ENCODE peak calls at places on chromosomes 12 and 14, in four cellular contexts. G, P, K and N are unnamed samples.
A peak's percentile ranks its signal among the peaks of the same experiment; 100 is the strongest.

GRCh38 chr12:777550-778047 is 25.2 kb downstream of the WNK1 start:
- DNase-seq in G (no peak), P (no peak), K (no peak), N (no peak)

GRCh38 chr14:96508900-96509299 is 6.7 kb downstream of the PAPOLA start:
- DNase-seq in G (no peak), P (no peak), K (no peak), N (no peak)

GRCh38 chr12:27604431-27604830 is 80.4 kb downstream of the PPFIBP1 start:
- DNase-seq in G (no peak), P (no peak), K (no peak), N (no peak)

GRCh38 chr12:101747695-101748094 is 8.4 kb upstream of the SYCP3 start:
- DNase-seq in G (no peak), P (no peak), K (no peak), N (peak; percentile 21)

GRCh38 chr12:22648668-22649067 is 23.7 kb downstream of the ETNK1 start:
- DNase-seq in G (no peak), P (no peak), K (no peak), N (no peak)

GRCh38 chr14:85602366-85602765 is 72.4 kb downstream of the FLRT2 start:
- DNase-seq in G (no peak), P (no peak), K (no peak), N (no peak)

GRCh38 chr14:104745431-104745830 is 7.5 kb upstream of the SIVA1 start:
- DNase-seq in G (no peak), P (no peak), K (no peak), N (no peak)

GRCh38 chr14:55749201-55749812 is 169.3 kb downstream of the KTN1 start:
- DNase-seq in G (no peak), P (no peak), K (no peak), N (peak; percentile 12)

GRCh38 chr14:103453791-103454190 is 68.6 kb downstream of the MARK3 start:
- DNase-seq in G (no peak), P (no peak), K (no peak), N (no peak)

GRCh38 chr12:75437564-75437963 is 43.0 kb upstream of the GLIPR1 start:
- DNase-seq in G (no peak), P (no peak), K (no peak), N (peak; percentile 12)

GRCh38 chr12:90211017-90211416 is 502.4 kb upstream of the ATP2B1 start:
- DNase-seq in G (no peak), P (no peak), K (no peak), N (no peak)

GRCh38 chr12:111426341-111427185 is 20.8 kb downstream of the SH2B3 start:
- DNase-seq in G (no peak), P (no peak), K (no peak), N (no peak)

GRCh38 chr12:106551410-106551809 is 31.4 kb upstream of the RFX4 start:
- DNase-seq in G (no peak), P (peak; percentile 14), K (no peak), N (no peak)

GRCh38 chr14:29584992-29585391 is 342.7 kb downstream of the PRKD1 start:
- DNase-seq in G (no peak), P (no peak), K (no peak), N (no peak)

GRCh38 chr12:102811125-102811737 is 105.8 kb downstream of the PAH start:
- DNase-seq in G (no peak), P (peak; percentile 45), K (no peak), N (no peak)

GRCh38 chr14:78356406-78356805 is 186.2 kb downstream of the NRXN3 start:
- DNase-seq in G (no peak), P (no peak), K (no peak), N (no peak)

GRCh38 chr12:1691123-1692007 is 495 bp downstream of the ADIPOR2 start:
- DNase-seq in G (no peak), P (peak; percentile 38), K (no peak), N (no peak)

GRCh38 chr14:73878436-73878835 is 8.2 kb upstream of the ZNF410 start:
- DNase-seq in G (no peak), P (no peak), K (no peak), N (no peak)

GRCh38 chr12:93476555-93476954 is 9.2 kb downstream of the MRPL42 start:
- DNase-seq in G (no peak), P (no peak), K (no peak), N (no peak)

GRCh38 chr14:105200074-105200473 is 19.0 kb upstream of the NUDT14 start:
- DNase-seq in G (no peak), P (no peak), K (no peak), N (no peak)

GRCh38 chr12:33759279-33759678 is 263.0 kb upstream of the ALG10 start:
- DNase-seq in G (no peak), P (no peak), K (no peak), N (no peak)

GRCh38 chr14:56884617-56885016 is 74.3 kb upstream of the OTX2 start:
- DNase-seq in G (no peak), P (no peak), K (no peak), N (no peak)

GRCh38 chr12:3468329-3468728 is 22.7 kb upstream of the PRMT8 start:
- DNase-seq in G (no peak), P (no peak), K (no peak), N (no peak)

GRCh38 chr12:3470296-3470695 is 20.7 kb upstream of the PRMT8 start:
- DNase-seq in G (no peak), P (no peak), K (no peak), N (no peak)

GRCh38 chr12:3473844-3474243 is 17.2 kb upstream of the PRMT8 start:
- DNase-seq in G (no peak), P (no peak), K (no peak), N (no peak)

GRCh38 chr12:3469711-3470110 is 21.3 kb upstream of the PRMT8 start:
- DNase-seq in G (no peak), P (no peak), K (no peak), N (no peak)

DNA sequence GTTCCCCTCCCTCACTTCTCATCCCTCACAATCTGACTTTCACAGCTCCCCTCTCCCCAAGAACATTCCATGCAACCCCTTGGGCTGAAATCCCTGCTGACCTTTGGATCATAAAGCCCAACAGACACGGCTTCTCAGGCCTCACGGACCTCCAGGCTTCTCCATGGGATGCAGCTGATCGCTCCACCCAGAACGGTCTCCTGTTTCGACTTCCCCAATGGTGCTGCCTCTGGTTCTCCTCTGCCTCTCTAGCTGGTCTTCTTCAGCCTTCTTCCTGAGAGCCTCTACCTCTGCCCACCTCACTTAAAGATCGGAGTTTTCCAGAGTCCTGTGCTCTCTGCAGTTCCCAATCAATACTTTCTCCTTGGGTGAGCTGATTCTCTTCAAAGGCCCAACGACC is 17.8 kb upstream of the PRMT8 start:
- DNase-seq in G (no peak), P (no peak), K (no peak), N (no peak)
- TF ChIP-seq SPI1 in G (no peak), P (no peak), K (no peak), N (no peak)

GRCh38 chr12:95262808-95263207 is 45.2 kb downstream of the VEZT start:
- DNase-seq in G (no peak), P (no peak), K (no peak), N (no peak)
- TF ChIP-seq SPI1 in G (no peak), P (no peak), K (no peak), N (no peak)

GRCh38 chr14:90291699-90292098 is 35.3 kb downstream of the PSMC1 start:
- DNase-seq in G (no peak), P (no peak), K (no peak), N (no peak)

GRCh38 chr14:90295870-90296516 is 35.7 kb downstream of the NRDE2 start:
- DNase-seq in G (no peak), P (no peak), K (no peak), N (peak; percentile 79)

GRCh38 chr14:90294872-90295271 is 36.9 kb downstream of the NRDE2 start:
- DNase-seq in G (no peak), P (no peak), K (no peak), N (peak; percentile 86)

GRCh38 chr14:90290612-90291011 is 34.3 kb downstream of the PSMC1 start:
- DNase-seq in G (no peak), P (no peak), K (no peak), N (no peak)

DNA sequence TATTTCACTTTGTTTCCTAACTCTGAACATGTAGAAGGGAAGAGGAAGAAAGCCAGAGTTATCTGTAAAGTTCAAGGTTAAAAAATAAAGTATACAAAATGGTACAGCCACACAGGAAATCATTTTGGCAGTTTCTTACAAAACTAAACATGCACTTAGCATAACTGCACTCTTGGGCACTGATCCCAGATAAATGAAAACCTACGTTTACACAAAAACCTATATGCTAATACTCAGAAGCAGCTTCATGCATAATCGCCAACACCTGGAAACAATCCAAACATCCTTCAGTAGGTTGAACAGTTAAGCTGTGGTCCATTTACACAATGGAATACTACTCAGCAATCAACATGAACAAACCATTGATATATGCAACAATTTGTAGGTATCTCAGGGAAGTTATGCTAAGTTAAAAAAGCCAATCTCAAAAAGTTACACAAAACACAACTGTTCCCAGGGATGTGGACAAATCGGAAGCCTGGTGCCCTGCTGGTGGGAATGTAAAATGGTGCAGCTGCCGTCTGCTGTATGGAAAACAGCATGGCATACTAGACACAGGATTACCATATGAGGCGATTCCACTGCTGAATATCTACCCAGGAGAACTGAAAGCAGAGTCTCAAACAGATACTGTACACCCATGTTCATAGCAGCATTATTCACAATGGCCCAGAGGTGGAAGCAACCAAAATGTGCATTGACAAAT is 37.6 kb downstream of the PSMC1 start:
- DNase-seq in G (no peak), P (no peak), K (no peak), N (no peak)
- TF ChIP-seq SPI1 in G (no peak), P (no peak), K (no peak), N (no peak)

GRCh38 chr12:124813782-124814181 is 49.9 kb downstream of the SCARB1 start:
- DNase-seq in G (no peak), P (no peak), K (no peak), N (no peak)

GRCh38 chr12:124812972-124813371 is 50.7 kb downstream of the SCARB1 start:
- DNase-seq in G (no peak), P (no peak), K (no peak), N (no peak)

GRCh38 chr12:124816295-124816854 is 47.3 kb downstream of the SCARB1 start:
- DNase-seq in G (no peak), P (no peak), K (no peak), N (no peak)

GRCh38 chr12:124817076-124818000 is 46.3 kb downstream of the SCARB1 start:
- DNase-seq in G (no peak), P (no peak), K (no peak), N (no peak)

DNA sequence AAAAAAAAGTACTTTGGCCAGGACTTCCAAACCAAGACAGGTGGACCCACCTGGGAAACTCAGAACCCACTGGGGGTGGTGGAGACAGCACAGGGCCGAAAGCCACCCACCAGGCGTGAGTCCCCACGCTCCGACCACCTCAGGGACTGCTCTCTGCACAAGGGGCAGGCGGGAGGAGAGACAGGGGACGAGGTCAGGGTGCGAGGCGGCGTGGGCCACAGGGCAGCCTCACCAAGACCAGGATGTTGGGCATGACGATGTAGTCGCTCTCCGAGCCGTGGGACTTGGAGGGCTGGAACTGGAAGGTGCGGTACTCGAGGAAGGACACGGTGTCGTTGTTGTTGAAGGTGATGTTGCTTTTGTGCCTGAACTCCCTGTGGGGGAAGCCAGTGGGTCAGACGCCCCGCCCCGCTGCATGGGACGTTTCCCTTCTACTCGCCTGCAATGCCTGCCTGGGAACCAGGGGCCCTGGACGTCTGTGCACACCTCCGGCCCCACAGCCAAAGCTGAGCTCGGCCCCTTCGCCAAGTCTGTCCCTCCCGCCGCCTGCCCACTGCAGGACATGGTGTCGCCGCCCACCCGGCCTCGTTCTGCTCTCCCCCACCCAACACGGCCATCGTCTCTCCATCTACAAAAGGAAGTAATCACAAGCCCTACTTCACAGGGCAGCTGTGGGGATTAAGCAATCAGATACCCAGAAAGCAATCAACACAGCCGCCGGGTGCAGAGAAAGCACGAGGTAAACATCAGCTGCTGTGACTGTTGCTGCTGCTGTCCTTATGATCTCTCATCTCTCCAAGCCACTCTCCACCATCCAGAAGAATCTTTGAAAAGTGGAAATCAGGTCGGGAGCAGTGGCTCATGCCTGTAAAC is 48.7 kb downstream of the SCARB1 start:
- DNase-seq in G (no peak), P (no peak), K (no peak), N (no peak)
- TF ChIP-seq SPI1 in G (no peak), P (no peak), K (no peak), N (no peak)